ENCODE peak calls at places on chromosomes 7 and 10, in four cellular contexts. One of them, this sample, is unnamed.

GRCh38 chr7:50580053-50580452 is 14.8 kb upstream of the DDC start:
- DNase-seq in GM18507: no peak
- DNase-seq in hippocampal formation: no peak
- DNase-seq in foreskin fibroblast: no peak
- DNase-seq in this sample: no peak

GRCh38 chr7:41010418-41010817 is 692.5 kb downstream of the INHBA start:
- DNase-seq in foreskin fibroblast: peak
- DNase-seq in GM18507: no peak
- DNase-seq in hippocampal formation: no peak
- DNase-seq in this sample: no peak

GRCh38 chr10:50407077-50407801 is 155.9 kb upstream of the ASAH2 start:
- DNase-seq in hippocampal formation: no peak
- DNase-seq in GM18507: no peak
- DNase-seq in foreskin fibroblast: no peak
- DNase-seq in this sample: no peak

GRCh38 chr7:3673524-3673923 is 372.5 kb downstream of the SDK1 start:
- DNase-seq in GM18507: no peak
- DNase-seq in hippocampal formation: peak
- DNase-seq in foreskin fibroblast: no peak
- DNase-seq in this sample: no peak

GRCh38 chr7:95585426-95585789 is 10.9 kb downstream of the PDK4 start:
- DNase-seq in hippocampal formation: no peak
- DNase-seq in GM18507: no peak
- DNase-seq in foreskin fibroblast: no peak
- DNase-seq in this sample: no peak

GRCh38 chr10:102646610-102647432 is 2.5 kb downstream of the TRIM8 start:
- DNase-seq in GM18507: no peak
- DNase-seq in foreskin fibroblast: peak
- DNase-seq in hippocampal formation: no peak
- DNase-seq in this sample: no peak

GRCh38 chr10:72011468-72011867 is 47.3 kb downstream of the CHST3 start:
- DNase-seq in foreskin fibroblast: no peak
- DNase-seq in GM18507: no peak
- DNase-seq in hippocampal formation: peak
- DNase-seq in this sample: no peak

GRCh38 chr10:77889277-77889903 is 37.2 kb downstream of the DLG5 start:
- DNase-seq in foreskin fibroblast: peak
- DNase-seq in GM18507: no peak
- DNase-seq in hippocampal formation: peak
- DNase-seq in this sample: no peak

GRCh38 chr10:126949161-126949503 is 43.9 kb downstream of the DOCK1 start:
- DNase-seq in GM18507: no peak
- DNase-seq in hippocampal formation: no peak
- DNase-seq in foreskin fibroblast: no peak
- DNase-seq in this sample: no peak

This sample was measured in stromal cell of bone marrow.